ENCODE peak calls at places on chromosomes 1 and 21, in eight cellular contexts. O, N, L, R, E, K, I and P are unnamed samples.

GRCh38 chr21:40466893-40467483 is 380.0 kb downstream of the DSCAM start:
- DNase-seq in L (no peak), N (peak), R (peak), K (no peak), I (no peak), O (no peak), E (no peak), P (no peak)

GRCh38 chr1:54377040-54377691 is 29.0 kb downstream of the SSBP3 start:
- DNase-seq in E (no peak), K (no peak), I (no peak), L (no peak), R (peak), N (peak), O (no peak), P (no peak)

GRCh38 chr1:147389532-147390184 is 147.2 kb downstream of the CHD1L start:
- DNase-seq in R (peak), E (no peak), L (no peak), N (peak), I (no peak), O (peak), K (no peak), P (peak)

GRCh38 chr1:77232829-77233228 is 13.6 kb upstream of the PIGK start:
- DNase-seq in N (no peak), L (no peak), E (no peak), O (no peak), R (no peak), K (no peak), I (no peak), P (no peak)

GRCh38 chr21:36470294-36470693 is 9.6 kb downstream of the CLDN14 start:
- DNase-seq in N (no peak), E (no peak), L (no peak), K (no peak), R (no peak), O (no peak), I (no peak), P (no peak)

GRCh38 chr1:234509457-234510328 is 30.7 kb upstream of the TARBP1 start:
- DNase-seq in K (no peak), E (no peak), O (no peak), N (no peak), R (no peak), I (no peak), L (no peak), P (no peak)

GRCh38 chr1:116586741-116587143 is 15.9 kb upstream of the CD58 start:
- DNase-seq in L (no peak), K (no peak), O (no peak), R (no peak), E (no peak), N (no peak), I (no peak), P (no peak)

GRCh38 chr1:244112646-244113045 is 61.6 kb downstream of the ZBTB18 start:
- DNase-seq in I (no peak), E (no peak), R (no peak), O (peak), L (no peak), K (no peak), N (peak), P (no peak)

GRCh38 chr1:247409869-247410544 is 6.0 kb upstream of the NLRP3 start:
- DNase-seq in E (no peak), I (peak), R (no peak), N (peak), K (no peak), O (no peak), L (peak), P (no peak)

GRCh38 chr1:172826096-172826741 is 167.3 kb downstream of the FASLG start:
- DNase-seq in I (no peak), N (peak), O (peak), L (no peak), K (no peak), R (peak), E (no peak), P (no peak)

GRCh38 chr21:42400525-42400924 is 3.2 kb upstream of the UBASH3A start:
- DNase-seq in E (no peak), R (no peak), O (no peak), I (peak), L (no peak), N (peak), K (no peak), P (no peak)

GRCh38 chr1:147558045-147558444 is 16.7 kb downstream of the BCL9 start:
- DNase-seq in O (no peak), N (no peak), I (no peak), R (no peak), L (no peak), E (no peak), K (no peak), P (no peak)

GRCh38 chr1:59290173-59290954 is 6.5 kb upstream of the FGGY start:
- DNase-seq in L (no peak), K (no peak), N (peak), R (peak), I (no peak), O (no peak), E (no peak), P (no peak)

GRCh38 chr1:27885114-27885528 is 12.8 kb downstream of the THEMIS2 start:
- DNase-seq in K (no peak), R (no peak), N (no peak), O (no peak), E (no peak), I (no peak), L (no peak), P (no peak)

GRCh38 chr1:246602194-246602593 is 35.9 kb downstream of the CNST start:
- DNase-seq in L (no peak), K (no peak), N (peak), O (peak), I (no peak), E (no peak), R (no peak), P (no peak)

GRCh38 chr1:211621471-211622198 is 42.7 kb upstream of the SLC30A1 start:
- DNase-seq in I (no peak), E (no peak), O (no peak), N (no peak), R (no peak), L (no peak), K (no peak), P (no peak)

GRCh38 chr1:33392639-33393038 is 38.3 kb downstream of the PHC2 start:
- DNase-seq in R (no peak), K (no peak), E (no peak), O (peak), I (no peak), L (no peak), N (peak), P (no peak)

GRCh38 chr1:224799083-224799482 is 130.4 kb upstream of the DNAH14 start:
- DNase-seq in K (no peak), I (no peak), E (no peak), O (no peak), R (no peak), L (no peak), N (peak), P (no peak)

GRCh38 chr1:51236548-51237312 is 657 bp downstream of the RNF11 start:
- DNase-seq in K (peak), L (peak), O (peak), I (peak), N (peak), R (peak), E (peak), P (no peak)

GRCh38 chr21:41367598-41368360 is 6.0 kb downstream of the MX2 start:
- DNase-seq in O (no peak), R (no peak), I (no peak), N (no peak), L (no peak), K (no peak), E (no peak), P (no peak)

GRCh38 chr1:172429324-172430127 is 9.0 kb downstream of the C1orf105 start:
- DNase-seq in E (no peak), K (no peak), I (no peak), N (peak), L (no peak), O (peak), R (peak), P (no peak)

GRCh38 chr1:112803906-112804762 is 89.0 kb upstream of the PPM1J start:
- DNase-seq in I (peak), E (no peak), N (peak), K (peak), L (peak), R (peak), O (peak), P (peak)